ENCODE peak calls at places on chromosomes 2 and 18, in seven cellular contexts. One of them, this sample, is unnamed.
A peak's percentile ranks its signal among the peaks of the same experiment; 100 is the strongest.

GRCh38 chr18:23196119-23197004 is 61.1 kb downstream of the CABLES1 start:
- DNase-seq in A673: no peak
- DNase-seq in CD4-positive, alpha-beta T cell: no peak
- DNase-seq in stomach: no peak
- DNase-seq in Panc1: no peak
- DNase-seq in GM23248: no peak
- DNase-seq in sigmoid colon: no peak
- DNase-seq in this sample: no peak

GRCh38 chr2:95698166-95698565 is 106.4 kb downstream of the TRIM43 start:
- DNase-seq in A673: no peak
- DNase-seq in CD4-positive, alpha-beta T cell: no peak
- DNase-seq in stomach: no peak
- DNase-seq in Panc1: no peak
- DNase-seq in GM23248: peak; percentile 53
- DNase-seq in sigmoid colon: no peak
- DNase-seq in this sample: no peak

GRCh38 chr2:195649629-195650190 is 7.3 kb upstream of the SLC39A10 start:
- DNase-seq in A673: no peak
- DNase-seq in CD4-positive, alpha-beta T cell: no peak
- DNase-seq in stomach: no peak
- DNase-seq in Panc1: no peak
- DNase-seq in GM23248: no peak
- DNase-seq in sigmoid colon: no peak
- DNase-seq in this sample: no peak

GRCh38 chr2:217637268-217637615 is 365.6 kb downstream of the TNS1 start:
- DNase-seq in A673: no peak
- DNase-seq in CD4-positive, alpha-beta T cell: no peak
- DNase-seq in stomach: no peak
- DNase-seq in Panc1: no peak
- DNase-seq in GM23248: no peak
- DNase-seq in sigmoid colon: no peak
- DNase-seq in this sample: no peak

GRCh38 chr2:49971453-49971852 is 817.1 kb upstream of the FSHR start:
- DNase-seq in A673: no peak
- DNase-seq in CD4-positive, alpha-beta T cell: no peak
- DNase-seq in stomach: no peak
- DNase-seq in Panc1: no peak
- DNase-seq in GM23248: no peak
- DNase-seq in sigmoid colon: no peak
- DNase-seq in this sample: no peak

GRCh38 chr2:224596289-224596688 is 11.1 kb upstream of the CUL3 start:
- DNase-seq in A673: no peak
- DNase-seq in CD4-positive, alpha-beta T cell: no peak
- DNase-seq in stomach: no peak
- DNase-seq in Panc1: no peak
- DNase-seq in GM23248: no peak
- DNase-seq in sigmoid colon: no peak
- DNase-seq in this sample: no peak

GRCh38 chr2:114534728-114535084 is 92.3 kb downstream of the DPP10 start:
- DNase-seq in A673: no peak
- DNase-seq in CD4-positive, alpha-beta T cell: no peak
- DNase-seq in stomach: no peak
- DNase-seq in Panc1: no peak
- DNase-seq in GM23248: no peak
- DNase-seq in sigmoid colon: no peak
- DNase-seq in this sample: no peak

GRCh38 chr18:3055861-3056260 is 42.9 kb upstream of the LPIN2 start:
- DNase-seq in A673: no peak
- DNase-seq in CD4-positive, alpha-beta T cell: no peak
- DNase-seq in stomach: no peak
- DNase-seq in Panc1: no peak
- DNase-seq in GM23248: no peak
- DNase-seq in sigmoid colon: no peak
- DNase-seq in this sample: no peak

GRCh38 chr2:113370478-113371091 is 66.9 kb upstream of the ZNG1B start:
- DNase-seq in A673: peak; percentile 78
- DNase-seq in CD4-positive, alpha-beta T cell: peak; percentile 63
- DNase-seq in stomach: peak; percentile 77
- DNase-seq in Panc1: peak; percentile 61
- DNase-seq in GM23248: peak; percentile 83
- DNase-seq in sigmoid colon: peak; percentile 81
- DNase-seq in this sample: peak; percentile 55

GRCh38 chr2:44632931-44633689 is 271.4 kb downstream of the CAMKMT start:
- DNase-seq in A673: no peak
- DNase-seq in CD4-positive, alpha-beta T cell: no peak
- DNase-seq in stomach: no peak
- DNase-seq in Panc1: no peak
- DNase-seq in GM23248: no peak
- DNase-seq in sigmoid colon: no peak
- DNase-seq in this sample: no peak

GRCh38 chr2:154698789-154699559 is 479 bp downstream of the KCNJ3 start:
- DNase-seq in A673: no peak
- DNase-seq in CD4-positive, alpha-beta T cell: no peak
- DNase-seq in stomach: no peak
- DNase-seq in Panc1: no peak
- DNase-seq in GM23248: no peak
- DNase-seq in sigmoid colon: peak; percentile 63
- DNase-seq in this sample: no peak

GRCh38 chr2:227862741-227863588 is 8.5 kb upstream of the DAW1 start:
- DNase-seq in A673: peak; percentile 70
- DNase-seq in CD4-positive, alpha-beta T cell: no peak
- DNase-seq in stomach: no peak
- DNase-seq in Panc1: peak; percentile 64
- DNase-seq in GM23248: peak; percentile 91
- DNase-seq in sigmoid colon: no peak
- DNase-seq in this sample: peak; percentile 75

GRCh38 chr2:177889812-177890460 is 182.6 kb downstream of the PDE11A start:
- DNase-seq in A673: no peak
- DNase-seq in CD4-positive, alpha-beta T cell: no peak
- DNase-seq in stomach: no peak
- DNase-seq in Panc1: no peak
- DNase-seq in GM23248: no peak
- DNase-seq in sigmoid colon: no peak
- DNase-seq in this sample: no peak

GRCh38 chr2:172103471-172104292 is 982 bp upstream of the DLX2 start:
- DNase-seq in A673: peak; percentile 91
- DNase-seq in CD4-positive, alpha-beta T cell: peak; percentile 65
- DNase-seq in stomach: peak; percentile 82
- DNase-seq in Panc1: no peak
- DNase-seq in GM23248: peak; percentile 91
- DNase-seq in sigmoid colon: peak; percentile 77
- DNase-seq in this sample: no peak

GRCh38 chr18:48095726-48096125 is 165.3 kb upstream of the SMAD2 start:
- DNase-seq in A673: no peak
- DNase-seq in CD4-positive, alpha-beta T cell: no peak
- DNase-seq in stomach: no peak
- DNase-seq in Panc1: no peak
- DNase-seq in GM23248: no peak
- DNase-seq in sigmoid colon: no peak
- DNase-seq in this sample: no peak
- H3K27me3 ChIP-seq in A673: peaks cover 6% of the 10 kb centered on the region
- H3K27me3 ChIP-seq in CD4-positive, alpha-beta T cell: no peaks in the 10 kb centered on the region
- H3K27me3 ChIP-seq in stomach: no peaks in the 10 kb centered on the region
- H3K27me3 ChIP-seq in Panc1: no peaks in the 10 kb centered on the region
- H3K27me3 ChIP-seq in GM23248: no peaks in the 10 kb centered on the region
- H3K27me3 ChIP-seq in sigmoid colon: no peaks in the 10 kb centered on the region
- H3K27me3 ChIP-seq in this sample: peaks cover 1% of the 10 kb centered on the region

DNA sequence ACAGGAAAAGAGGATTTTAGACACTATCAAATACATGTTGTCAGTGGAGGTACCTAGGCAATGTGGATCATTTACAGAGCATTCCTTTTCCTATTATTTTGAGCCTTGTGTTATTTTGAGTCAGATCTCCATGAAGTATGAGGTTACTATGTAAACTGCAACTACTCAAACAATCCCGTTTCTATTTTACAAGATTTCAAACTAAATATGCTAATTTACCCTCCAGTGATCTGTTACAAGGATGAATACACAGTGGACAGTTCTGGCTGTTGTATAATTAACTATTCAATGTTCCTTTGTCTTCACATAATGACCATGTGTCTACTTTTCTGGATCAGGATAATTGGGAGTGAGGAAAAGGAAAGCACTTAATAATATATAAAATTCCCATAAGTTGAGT is 4.6 kb downstream of the HOXD1 start:
- DNase-seq in A673: no peak
- DNase-seq in CD4-positive, alpha-beta T cell: no peak
- DNase-seq in stomach: no peak
- DNase-seq in Panc1: no peak
- DNase-seq in GM23248: no peak
- DNase-seq in sigmoid colon: no peak
- DNase-seq in this sample: no peak
- H3K27me3 ChIP-seq in A673: peaks cover 42% of the 10 kb centered on the region
- H3K27me3 ChIP-seq in CD4-positive, alpha-beta T cell: peaks cover 90% of the 10 kb centered on the region
- H3K27me3 ChIP-seq in stomach: peaks cover 94% of the 10 kb centered on the region
- H3K27me3 ChIP-seq in Panc1: peaks cover 9% of the 10 kb centered on the region
- H3K27me3 ChIP-seq in GM23248: no peaks in the 10 kb centered on the region
- H3K27me3 ChIP-seq in sigmoid colon: peaks cover 66% of the 10 kb centered on the region
- H3K27me3 ChIP-seq in this sample: peaks cover 39% of the 10 kb centered on the region

GRCh38 chr2:20668871-20669475 is 2.0 kb downstream of the GDF7 start:
- DNase-seq in A673: no peak
- DNase-seq in CD4-positive, alpha-beta T cell: no peak
- DNase-seq in stomach: no peak
- DNase-seq in Panc1: no peak
- DNase-seq in GM23248: no peak
- DNase-seq in sigmoid colon: no peak
- DNase-seq in this sample: no peak

GRCh38 chr2:20668470-20668869 is 1.5 kb downstream of the GDF7 start:
- DNase-seq in A673: no peak
- DNase-seq in CD4-positive, alpha-beta T cell: no peak
- DNase-seq in stomach: no peak
- DNase-seq in Panc1: no peak
- DNase-seq in GM23248: no peak
- DNase-seq in sigmoid colon: no peak
- DNase-seq in this sample: no peak

GRCh38 chr2:20666364-20667150 is at the start of gene GDF7:
- DNase-seq in A673: no peak
- DNase-seq in CD4-positive, alpha-beta T cell: no peak
- DNase-seq in stomach: no peak
- DNase-seq in Panc1: no peak
- DNase-seq in GM23248: no peak
- DNase-seq in sigmoid colon: no peak
- DNase-seq in this sample: no peak

GRCh38 chr2:20667151-20667530 is 197 bp downstream of the GDF7 start:
- DNase-seq in A673: no peak
- DNase-seq in CD4-positive, alpha-beta T cell: no peak
- DNase-seq in stomach: no peak
- DNase-seq in Panc1: no peak
- DNase-seq in GM23248: peak; percentile 58
- DNase-seq in sigmoid colon: no peak
- DNase-seq in this sample: no peak

DNA sequence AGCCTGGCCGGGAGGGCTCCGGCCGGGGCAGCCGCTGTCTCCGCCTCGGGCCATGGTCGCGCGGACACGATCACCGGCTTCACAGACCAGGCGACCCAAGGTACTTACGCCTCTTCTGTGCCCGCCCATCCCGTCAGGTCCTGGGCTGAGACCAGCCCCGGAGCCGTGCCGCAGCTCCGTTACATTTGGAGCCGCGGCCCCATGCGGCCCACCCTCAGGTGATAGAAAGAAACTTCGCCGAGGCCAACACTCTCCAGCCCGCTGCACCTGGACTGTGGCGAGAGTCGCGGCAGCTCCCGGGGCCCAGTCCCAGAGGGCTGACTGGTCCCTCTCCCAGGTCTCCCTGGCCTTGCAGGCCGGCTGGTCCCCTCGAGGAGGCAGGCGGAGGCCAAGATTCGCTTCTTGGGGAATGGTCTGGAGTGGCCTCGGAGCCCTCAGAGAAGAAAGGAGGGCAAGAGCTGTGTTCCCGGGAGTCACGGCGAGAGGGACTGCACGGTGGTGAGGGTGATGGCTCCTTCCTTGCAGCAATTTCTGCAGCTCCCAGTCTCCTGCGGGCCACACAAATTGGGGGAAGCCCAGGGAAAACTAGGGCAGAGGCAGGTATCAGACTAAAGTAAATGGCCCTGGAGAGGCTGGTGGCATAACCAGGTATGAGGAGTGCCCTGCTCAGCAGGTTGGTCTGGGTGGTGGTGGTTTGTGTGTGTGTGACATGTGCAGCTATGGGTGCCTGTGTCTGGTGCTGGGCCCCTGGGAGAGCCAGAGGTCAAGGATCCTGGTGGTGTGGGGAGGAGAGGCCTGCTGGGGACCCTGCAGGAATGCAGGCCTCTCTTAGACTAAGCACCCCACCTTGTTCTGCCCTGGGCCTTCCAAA is 822 bp downstream of the GDF7 start:
- DNase-seq in A673: no peak
- DNase-seq in CD4-positive, alpha-beta T cell: no peak
- DNase-seq in stomach: no peak
- DNase-seq in Panc1: no peak
- DNase-seq in GM23248: no peak
- DNase-seq in sigmoid colon: no peak
- DNase-seq in this sample: no peak
- H3K27me3 ChIP-seq in A673: peaks cover 96% of the 10 kb centered on the region
- H3K27me3 ChIP-seq in CD4-positive, alpha-beta T cell: peaks cover 92% of the 10 kb centered on the region
- H3K27me3 ChIP-seq in stomach: peaks cover 100% of the 10 kb centered on the region
- H3K27me3 ChIP-seq in Panc1: peaks cover 23% of the 10 kb centered on the region
- H3K27me3 ChIP-seq in GM23248: peaks cover 94% of the 10 kb centered on the region
- H3K27me3 ChIP-seq in sigmoid colon: peaks cover 76% of the 10 kb centered on the region
- H3K27me3 ChIP-seq in this sample: peaks cover 94% of the 10 kb centered on the region

GRCh38 chr2:99850076-99850710 is 292.2 kb downstream of the AFF3 start:
- DNase-seq in A673: no peak
- DNase-seq in CD4-positive, alpha-beta T cell: no peak
- DNase-seq in stomach: no peak
- DNase-seq in Panc1: no peak
- DNase-seq in GM23248: no peak
- DNase-seq in sigmoid colon: no peak
- DNase-seq in this sample: no peak

GRCh38 chr2:99851091-99851490 is 291.3 kb downstream of the AFF3 start:
- DNase-seq in A673: no peak
- DNase-seq in CD4-positive, alpha-beta T cell: no peak
- DNase-seq in stomach: no peak
- DNase-seq in Panc1: no peak
- DNase-seq in GM23248: peak; percentile 20
- DNase-seq in sigmoid colon: no peak
- DNase-seq in this sample: no peak

GRCh38 chr2:99851811-99852210 is 290.6 kb downstream of the AFF3 start:
- DNase-seq in A673: no peak
- DNase-seq in CD4-positive, alpha-beta T cell: no peak
- DNase-seq in stomach: no peak
- DNase-seq in Panc1: no peak
- DNase-seq in GM23248: no peak
- DNase-seq in sigmoid colon: no peak
- DNase-seq in this sample: no peak

GRCh38 chr2:99854236-99854852 is 288.0 kb downstream of the AFF3 start:
- DNase-seq in A673: no peak
- DNase-seq in CD4-positive, alpha-beta T cell: no peak
- DNase-seq in stomach: no peak
- DNase-seq in Panc1: no peak
- DNase-seq in GM23248: no peak
- DNase-seq in sigmoid colon: no peak
- DNase-seq in this sample: no peak

DNA sequence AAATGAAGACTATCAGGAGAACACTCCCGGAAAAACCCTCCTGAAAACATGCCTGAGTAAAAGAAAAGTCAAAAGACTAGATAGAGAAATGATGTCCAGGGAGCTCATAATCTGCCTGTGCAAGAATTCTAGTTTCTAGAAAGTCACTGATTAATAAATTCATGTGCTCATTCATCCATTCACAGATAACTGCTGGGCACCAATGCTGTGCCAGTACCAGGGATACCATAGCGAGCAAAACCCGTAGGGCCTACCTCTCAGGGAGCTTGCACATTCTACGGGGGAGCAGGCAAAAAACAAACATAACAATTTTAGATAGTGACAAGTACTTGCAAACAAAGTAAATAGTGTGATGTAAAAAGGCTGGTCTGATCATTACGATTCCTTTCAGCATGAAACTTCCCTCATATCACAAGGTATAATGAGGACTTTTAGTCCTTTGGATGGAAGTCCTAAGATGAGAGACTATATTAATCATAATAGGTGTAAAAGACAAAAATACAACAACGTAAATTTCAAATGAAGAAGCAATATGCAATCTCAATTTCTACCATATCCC is 289.9 kb downstream of the AFF3 start:
- DNase-seq in A673: no peak
- DNase-seq in CD4-positive, alpha-beta T cell: no peak
- DNase-seq in stomach: no peak
- DNase-seq in Panc1: no peak
- DNase-seq in GM23248: no peak
- DNase-seq in sigmoid colon: no peak
- DNase-seq in this sample: no peak
- H3K27me3 ChIP-seq in A673: peaks cover 63% of the 10 kb centered on the region
- H3K27me3 ChIP-seq in CD4-positive, alpha-beta T cell: no peaks in the 10 kb centered on the region
- H3K27me3 ChIP-seq in stomach: no peaks in the 10 kb centered on the region
- H3K27me3 ChIP-seq in Panc1: peaks cover 4% of the 10 kb centered on the region
- H3K27me3 ChIP-seq in GM23248: no peaks in the 10 kb centered on the region
- H3K27me3 ChIP-seq in sigmoid colon: no peaks in the 10 kb centered on the region
- H3K27me3 ChIP-seq in this sample: no peaks in the 10 kb centered on the region

This sample was measured in keratinocyte.